ENCODE peak calls at places on chromosomes 4 and X, in six cellular contexts. One of them, this sample, is unnamed.

GRCh38 chrX:22686138-22686541 is 313.6 kb upstream of the DDX53 start:
- DNase-seq in cardiac muscle cell: peak; percentile 81
- DNase-seq in choroid plexus epithelial cell: peak; percentile 91
- DNase-seq in NCI-H187: no peak
- DNase-seq in non-pigmented ciliary epithelial cell: no peak
- DNase-seq in GM04504: peak; percentile 3
- DNase-seq in this sample: peak; percentile 79

GRCh38 chrX:33285550-33285949 is 74.2 kb upstream of the DMD start:
- DNase-seq in cardiac muscle cell: no peak
- DNase-seq in GM04504: no peak
- DNase-seq in choroid plexus epithelial cell: no peak
- DNase-seq in NCI-H187: no peak
- DNase-seq in non-pigmented ciliary epithelial cell: no peak
- DNase-seq in this sample: no peak

GRCh38 chr4:2761035-2761923 is 5.1 kb upstream of the TNIP2 start:
- DNase-seq in choroid plexus epithelial cell: peak; percentile 41
- DNase-seq in GM04504: no peak
- DNase-seq in NCI-H187: no peak
- DNase-seq in non-pigmented ciliary epithelial cell: no peak
- DNase-seq in cardiac muscle cell: peak; percentile 21
- DNase-seq in this sample: no peak

GRCh38 chrX:67114635-67115034 is 429.2 kb upstream of the AR start:
- DNase-seq in cardiac muscle cell: no peak
- DNase-seq in non-pigmented ciliary epithelial cell: no peak
- DNase-seq in GM04504: no peak
- DNase-seq in choroid plexus epithelial cell: no peak
- DNase-seq in NCI-H187: no peak
- DNase-seq in this sample: no peak

GRCh38 chrX:57286507-57287251 is at the start of gene FAAH2:
- DNase-seq in NCI-H187: peak; percentile 8
- DNase-seq in choroid plexus epithelial cell: no peak
- DNase-seq in cardiac muscle cell: no peak
- DNase-seq in GM04504: no peak
- DNase-seq in non-pigmented ciliary epithelial cell: no peak
- DNase-seq in this sample: no peak

GRCh38 chrX:40209951-40210617 is 112.3 kb upstream of the BCOR start:
- DNase-seq in non-pigmented ciliary epithelial cell: no peak
- DNase-seq in GM04504: no peak
- DNase-seq in NCI-H187: no peak
- DNase-seq in choroid plexus epithelial cell: no peak
- DNase-seq in cardiac muscle cell: no peak
- DNase-seq in this sample: peak; percentile 51

GRCh38 chr4:6042293-6043063 is 24.2 kb upstream of the C4orf50 start:
- DNase-seq in choroid plexus epithelial cell: no peak
- DNase-seq in NCI-H187: no peak
- DNase-seq in GM04504: no peak
- DNase-seq in non-pigmented ciliary epithelial cell: no peak
- DNase-seq in cardiac muscle cell: no peak
- DNase-seq in this sample: no peak

GRCh38 chrX:31058284-31058683 is 13.6 kb downstream of the FTHL17 start:
- DNase-seq in non-pigmented ciliary epithelial cell: no peak
- DNase-seq in cardiac muscle cell: no peak
- DNase-seq in GM04504: no peak
- DNase-seq in NCI-H187: no peak
- DNase-seq in choroid plexus epithelial cell: no peak
- DNase-seq in this sample: no peak

GRCh38 chrX:456925-457768 is 70.4 kb upstream of the PPP2R3B start:
- DNase-seq in non-pigmented ciliary epithelial cell: no peak
- DNase-seq in choroid plexus epithelial cell: no peak
- DNase-seq in cardiac muscle cell: no peak
- DNase-seq in NCI-H187: no peak
- DNase-seq in GM04504: no peak
- DNase-seq in this sample: no peak

GRCh38 chrX:129739591-129739990 is 812 bp downstream of the XPNPEP2 start:
- DNase-seq in NCI-H187: no peak
- DNase-seq in cardiac muscle cell: peak; percentile 32
- DNase-seq in non-pigmented ciliary epithelial cell: no peak
- DNase-seq in GM04504: no peak
- DNase-seq in choroid plexus epithelial cell: no peak
- DNase-seq in this sample: no peak

GRCh38 chr4:52976523-52977230 is 114.6 kb downstream of the RASL11B start:
- DNase-seq in GM04504: no peak
- DNase-seq in cardiac muscle cell: no peak
- DNase-seq in non-pigmented ciliary epithelial cell: no peak
- DNase-seq in choroid plexus epithelial cell: no peak
- DNase-seq in NCI-H187: no peak
- DNase-seq in this sample: no peak

GRCh38 chr4:2929469-2929868 is 33.7 kb downstream of the NOP14 start:
- DNase-seq in non-pigmented ciliary epithelial cell: no peak
- DNase-seq in GM04504: no peak
- DNase-seq in cardiac muscle cell: no peak
- DNase-seq in NCI-H187: no peak
- DNase-seq in choroid plexus epithelial cell: no peak
- DNase-seq in this sample: no peak

GRCh38 chr4:10080874-10081606 is 35.6 kb downstream of the WDR1 start:
- DNase-seq in GM04504: no peak
- DNase-seq in choroid plexus epithelial cell: no peak
- DNase-seq in NCI-H187: no peak
- DNase-seq in non-pigmented ciliary epithelial cell: no peak
- DNase-seq in cardiac muscle cell: no peak
- DNase-seq in this sample: no peak

GRCh38 chr4:90958256-90958895 is 831.2 kb downstream of the CCSER1 start:
- DNase-seq in choroid plexus epithelial cell: peak; percentile 95
- DNase-seq in cardiac muscle cell: peak; percentile 51
- DNase-seq in GM04504: no peak
- DNase-seq in NCI-H187: no peak
- DNase-seq in non-pigmented ciliary epithelial cell: peak; percentile 65
- DNase-seq in this sample: peak; percentile 94

GRCh38 chr4:38145741-38146140 is 185.5 kb downstream of the PTTG2 start:
- DNase-seq in cardiac muscle cell: peak; percentile 91
- DNase-seq in non-pigmented ciliary epithelial cell: peak; percentile 70
- DNase-seq in NCI-H187: no peak
- DNase-seq in GM04504: no peak
- DNase-seq in choroid plexus epithelial cell: peak; percentile 94
- DNase-seq in this sample: peak; percentile 66

GRCh38 chr4:183443609-183444148 is 757 bp upstream of the CDKN2AIP start:
- DNase-seq in cardiac muscle cell: no peak
- DNase-seq in choroid plexus epithelial cell: peak; percentile 64
- DNase-seq in NCI-H187: no peak
- DNase-seq in non-pigmented ciliary epithelial cell: no peak
- DNase-seq in GM04504: peak; percentile 26
- DNase-seq in this sample: no peak

GRCh38 chrX:119661486-119661885 is 31.5 kb downstream of the SEPTIN6 start:
- DNase-seq in cardiac muscle cell: no peak
- DNase-seq in NCI-H187: no peak
- DNase-seq in non-pigmented ciliary epithelial cell: no peak
- DNase-seq in GM04504: no peak
- DNase-seq in choroid plexus epithelial cell: no peak
- DNase-seq in this sample: no peak

GRCh38 chrX:136170109-136170800 is 22.9 kb downstream of the FHL1 start:
- DNase-seq in GM04504: peak; percentile 33
- DNase-seq in cardiac muscle cell: peak; percentile 63
- DNase-seq in non-pigmented ciliary epithelial cell: no peak
- DNase-seq in NCI-H187: no peak
- DNase-seq in choroid plexus epithelial cell: peak; percentile 63
- DNase-seq in this sample: peak; percentile 65

GRCh38 chr4:154616731-154617130 is 4.3 kb upstream of the FGG start:
- DNase-seq in NCI-H187: no peak
- DNase-seq in GM04504: no peak
- DNase-seq in non-pigmented ciliary epithelial cell: no peak
- DNase-seq in cardiac muscle cell: no peak
- DNase-seq in choroid plexus epithelial cell: peak; percentile 17
- DNase-seq in this sample: peak; percentile 9

GRCh38 chrX:69237228-69237627 is 72.0 kb upstream of the PJA1 start:
- DNase-seq in cardiac muscle cell: no peak
- DNase-seq in non-pigmented ciliary epithelial cell: no peak
- DNase-seq in GM04504: no peak
- DNase-seq in choroid plexus epithelial cell: no peak
- DNase-seq in NCI-H187: no peak
- DNase-seq in this sample: no peak

GRCh38 chrX:139691843-139692505 is 16.0 kb downstream of the MCF2 start:
- DNase-seq in cardiac muscle cell: peak; percentile 2
- DNase-seq in NCI-H187: no peak
- DNase-seq in GM04504: no peak
- DNase-seq in non-pigmented ciliary epithelial cell: no peak
- DNase-seq in choroid plexus epithelial cell: no peak
- DNase-seq in this sample: peak; percentile 39

GRCh38 chr4:153154010-153154975 is 50.0 kb upstream of the TRIM2 start:
- DNase-seq in choroid plexus epithelial cell: peak; percentile 78
- DNase-seq in GM04504: no peak
- DNase-seq in cardiac muscle cell: peak; percentile 73
- DNase-seq in non-pigmented ciliary epithelial cell: no peak
- DNase-seq in NCI-H187: no peak
- DNase-seq in this sample: peak; percentile 64

GRCh38 chr4:126533176-126533575 is 1099.6 kb upstream of the INTU start:
- DNase-seq in GM04504: no peak
- DNase-seq in cardiac muscle cell: peak; percentile 19
- DNase-seq in NCI-H187: no peak
- DNase-seq in non-pigmented ciliary epithelial cell: no peak
- DNase-seq in choroid plexus epithelial cell: peak; percentile 18
- DNase-seq in this sample: peak; percentile 2

GRCh38 chr4:68451246-68452211 is 4.3 kb downstream of the TMPRSS11E start:
- DNase-seq in GM04504: no peak
- DNase-seq in NCI-H187: no peak
- DNase-seq in cardiac muscle cell: no peak
- DNase-seq in choroid plexus epithelial cell: no peak
- DNase-seq in non-pigmented ciliary epithelial cell: no peak
- DNase-seq in this sample: peak; percentile 42

GRCh38 chr4:101421393-101421792 is 74.1 kb upstream of the PPP3CA start:
- DNase-seq in choroid plexus epithelial cell: peak; percentile 5
- DNase-seq in NCI-H187: no peak
- DNase-seq in non-pigmented ciliary epithelial cell: no peak
- DNase-seq in GM04504: no peak
- DNase-seq in cardiac muscle cell: no peak
- DNase-seq in this sample: no peak

GRCh38 chr4:126582737-126583136 is 1050.0 kb upstream of the INTU start:
- DNase-seq in cardiac muscle cell: no peak
- DNase-seq in non-pigmented ciliary epithelial cell: no peak
- DNase-seq in NCI-H187: no peak
- DNase-seq in choroid plexus epithelial cell: peak; percentile 23
- DNase-seq in GM04504: no peak
- DNase-seq in this sample: no peak

GRCh38 chr4:143377635-143378099 is 41.0 kb downstream of the GAB1 start:
- DNase-seq in NCI-H187: no peak
- DNase-seq in choroid plexus epithelial cell: no peak
- DNase-seq in GM04504: no peak
- DNase-seq in cardiac muscle cell: no peak
- DNase-seq in non-pigmented ciliary epithelial cell: no peak
- DNase-seq in this sample: no peak

GRCh38 chr4:3387154-3387942 is 54.4 kb upstream of the HGFAC start:
- DNase-seq in non-pigmented ciliary epithelial cell: no peak
- DNase-seq in GM04504: no peak
- DNase-seq in choroid plexus epithelial cell: no peak
- DNase-seq in cardiac muscle cell: no peak
- DNase-seq in NCI-H187: no peak
- DNase-seq in this sample: no peak

GRCh38 chrX:70421618-70422017 is 1.5 kb upstream of the GDPD2 start:
- DNase-seq in NCI-H187: no peak
- DNase-seq in choroid plexus epithelial cell: no peak
- DNase-seq in GM04504: no peak
- DNase-seq in cardiac muscle cell: no peak
- DNase-seq in non-pigmented ciliary epithelial cell: no peak
- DNase-seq in this sample: no peak

GRCh38 chr4:65893311-65893710 is 223.0 kb upstream of the EPHA5 start:
- DNase-seq in GM04504: no peak
- DNase-seq in NCI-H187: no peak
- DNase-seq in non-pigmented ciliary epithelial cell: no peak
- DNase-seq in cardiac muscle cell: no peak
- DNase-seq in choroid plexus epithelial cell: no peak
- DNase-seq in this sample: no peak

GRCh38 chrX:30590368-30590767 is 12.8 kb upstream of the TASL start:
- DNase-seq in cardiac muscle cell: no peak
- DNase-seq in choroid plexus epithelial cell: no peak
- DNase-seq in non-pigmented ciliary epithelial cell: no peak
- DNase-seq in NCI-H187: no peak
- DNase-seq in GM04504: no peak
- DNase-seq in this sample: no peak

GRCh38 chrX:16946361-16946964 is at the start of gene REPS2:
- DNase-seq in NCI-H187: peak; percentile 36
- DNase-seq in choroid plexus epithelial cell: peak; percentile 56
- DNase-seq in cardiac muscle cell: peak; percentile 72
- DNase-seq in non-pigmented ciliary epithelial cell: no peak
- DNase-seq in GM04504: peak; percentile 4
- DNase-seq in this sample: peak; percentile 81

GRCh38 chr4:15253346-15253745 is 174.5 kb upstream of the C1QTNF7 start:
- DNase-seq in GM04504: no peak
- DNase-seq in NCI-H187: no peak
- DNase-seq in choroid plexus epithelial cell: no peak
- DNase-seq in cardiac muscle cell: no peak
- DNase-seq in non-pigmented ciliary epithelial cell: no peak
- DNase-seq in this sample: no peak

GRCh38 chr4:49044270-49044669 is 58.2 kb downstream of the CWH43 start:
- DNase-seq in choroid plexus epithelial cell: peak; percentile 1
- DNase-seq in non-pigmented ciliary epithelial cell: no peak
- DNase-seq in NCI-H187: no peak
- DNase-seq in cardiac muscle cell: no peak
- DNase-seq in GM04504: no peak
- DNase-seq in this sample: no peak

GRCh38 chr4:96205143-96205542 is 365.2 kb downstream of the PDHA2 start:
- DNase-seq in GM04504: no peak
- DNase-seq in cardiac muscle cell: peak; percentile 57
- DNase-seq in NCI-H187: no peak
- DNase-seq in choroid plexus epithelial cell: peak; percentile 10
- DNase-seq in non-pigmented ciliary epithelial cell: no peak
- DNase-seq in this sample: peak; percentile 31

GRCh38 chrX:103722505-103722904 is 11.8 kb downstream of the TMEM31 start:
- DNase-seq in choroid plexus epithelial cell: peak; percentile 71
- DNase-seq in non-pigmented ciliary epithelial cell: no peak
- DNase-seq in NCI-H187: no peak
- DNase-seq in cardiac muscle cell: peak; percentile 73
- DNase-seq in GM04504: no peak
- DNase-seq in this sample: peak; percentile 23

GRCh38 chr4:108651068-108651794 is 832 bp downstream of the OSTC start:
- DNase-seq in GM04504: no peak
- DNase-seq in cardiac muscle cell: peak; percentile 63
- DNase-seq in choroid plexus epithelial cell: peak; percentile 84
- DNase-seq in NCI-H187: no peak
- DNase-seq in non-pigmented ciliary epithelial cell: peak; percentile 37
- DNase-seq in this sample: peak; percentile 64

GRCh38 chr4:154208424-154208823 is 283.2 kb downstream of the DCHS2 start:
- DNase-seq in non-pigmented ciliary epithelial cell: no peak
- DNase-seq in GM04504: no peak
- DNase-seq in choroid plexus epithelial cell: no peak
- DNase-seq in NCI-H187: no peak
- DNase-seq in cardiac muscle cell: no peak
- DNase-seq in this sample: no peak

GRCh38 chrX:22666441-22666840 is 333.3 kb upstream of the DDX53 start:
- DNase-seq in cardiac muscle cell: peak; percentile 60
- DNase-seq in non-pigmented ciliary epithelial cell: no peak
- DNase-seq in NCI-H187: no peak
- DNase-seq in GM04504: no peak
- DNase-seq in choroid plexus epithelial cell: peak; percentile 68
- DNase-seq in this sample: no peak

This sample was measured in astrocyte of the hippocampus.